ENCODE peak calls at places on chromosomes 3 and 15, in five cellular contexts. Q, I, G, J and L are unnamed samples.

GRCh38 chr15:79812536-79812935 is 84.3 kb downstream of the MTHFS start:
- DNase-seq in J (no peak), I (no peak), Q (no peak), G (no peak), L (no peak)

GRCh38 chr3:48186993-48187578 is 1.1 kb downstream of the CDC25A start:
- DNase-seq in Q (no peak), G (peak; percentile 37), J (no peak), I (peak; percentile 32), L (no peak)

GRCh38 chr3:54905230-54905888 is 22.5 kb downstream of the LRTM1 start:
- DNase-seq in Q (no peak), G (peak; percentile 70), I (no peak), J (no peak), L (no peak)

GRCh38 chr3:97736928-97737327 is 27.6 kb upstream of the ARL6 start:
- DNase-seq in J (no peak), G (no peak), Q (no peak), I (no peak), L (no peak)

GRCh38 chr15:68298882-68299381 is 21.4 kb downstream of the FEM1B start:
- DNase-seq in G (peak; percentile 55), Q (peak; percentile 33), J (no peak), I (no peak), L (no peak)

GRCh38 chr3:147356909-147357733 is 49.2 kb downstream of the ZIC4 start:
- DNase-seq in I (peak; percentile 31), J (peak; percentile 92), G (no peak), Q (no peak), L (no peak)

GRCh38 chr3:10561162-10561561 is 55.8 kb upstream of the ATP2B2 start:
- DNase-seq in I (no peak), Q (no peak), G (no peak), J (no peak), L (no peak)

GRCh38 chr3:71423151-71423906 is 160.2 kb downstream of the FOXP1 start:
- DNase-seq in Q (peak; percentile 49), G (no peak), J (no peak), I (no peak), L (no peak)

GRCh38 chr3:53168175-53168923 is 7.3 kb downstream of the PRKCD start:
- DNase-seq in G (no peak), I (no peak), J (no peak), Q (no peak), L (no peak)

GRCh38 chr3:119659584-119660291 is 651 bp downstream of the POPDC2 start:
- DNase-seq in Q (no peak), I (no peak), G (no peak), J (no peak), L (no peak)

GRCh38 chr15:73517566-73517965 is 74.6 kb downstream of the REC114 start:
- DNase-seq in Q (no peak), I (peak; percentile 89), G (no peak), J (no peak), L (no peak)

GRCh38 chr3:133256787-133257483 is 142.9 kb upstream of the BFSP2 start:
- DNase-seq in J (no peak), G (peak; percentile 9), I (no peak), Q (no peak), L (no peak)

GRCh38 chr3:134336587-134336986 is 37.7 kb downstream of the AMOTL2 start:
- DNase-seq in J (no peak), Q (no peak), G (peak; percentile 84), I (no peak), L (no peak)

GRCh38 chr15:85457392-85457968 is 77.1 kb downstream of the AKAP13 start:
- DNase-seq in I (no peak), J (no peak), G (no peak), Q (no peak), L (no peak)

GRCh38 chr15:67479781-67480180 is 41.1 kb upstream of the C15orf61 start:
- DNase-seq in G (peak; percentile 11), I (no peak), J (no peak), Q (no peak), L (no peak)

GRCh38 chr3:135267487-135267886 is 472.4 kb downstream of the EPHB1 start:
- DNase-seq in I (no peak), G (no peak), Q (no peak), J (no peak), L (no peak)

GRCh38 chr3:12990306-12990705 is 82.9 kb downstream of the IQSEC1 start:
- DNase-seq in I (no peak), J (no peak), G (no peak), Q (no peak), L (no peak)

GRCh38 chr3:77563012-77563411 is 523.1 kb downstream of the ROBO2 start:
- DNase-seq in J (no peak), Q (no peak), G (no peak), I (no peak), L (no peak)

GRCh38 chr3:12187448-12188327 is 29.0 kb upstream of the TIMP4 start:
- DNase-seq in J (no peak), G (peak; percentile 77), Q (no peak), I (no peak), L (no peak)

GRCh38 chr3:193998628-193999027 is 137.3 kb upstream of the HES1 start:
- DNase-seq in J (no peak), I (no peak), G (no peak), Q (no peak), L (no peak)

GRCh38 chr15:39312984-39313383 is 267.9 kb upstream of the THBS1 start:
- DNase-seq in J (peak; percentile 48), G (no peak), I (peak; percentile 51), Q (peak; percentile 78), L (no peak)

GRCh38 chr3:120713262-120713661 is 29.1 kb downstream of the RABL3 start:
- DNase-seq in Q (no peak), G (no peak), I (no peak), J (no peak), L (no peak)

GRCh38 chr3:155069729-155070128 is 10.4 kb upstream of the MME start:
- DNase-seq in G (peak; percentile 91), Q (no peak), J (no peak), I (no peak), L (no peak)

GRCh38 chr3:18740631-18741583 is 315.8 kb upstream of the SATB1 start:
- DNase-seq in J (no peak), Q (peak; percentile 20), G (no peak), I (no peak), L (no peak)

GRCh38 chr15:53437985-53438841 is 321.2 kb downstream of the WDR72 start:
- DNase-seq in G (no peak), Q (no peak), I (no peak), J (no peak), L (peak; percentile 52)

GRCh38 chr3:194244167-194244566 is 107.0 kb downstream of the CPN2 start:
- DNase-seq in Q (no peak), G (no peak), J (no peak), I (no peak), L (no peak)

GRCh38 chr3:34075975-34076374 is 277.5 kb downstream of the PDCD6IP start:
- DNase-seq in J (no peak), I (no peak), Q (no peak), G (no peak), L (no peak)

GRCh38 chr3:34073961-34074360 is 275.5 kb downstream of the PDCD6IP start:
- DNase-seq in G (no peak), J (no peak), I (no peak), Q (no peak), L (no peak)

GRCh38 chr3:34070831-34071230 is 272.4 kb downstream of the PDCD6IP start:
- DNase-seq in I (no peak), G (no peak), Q (no peak), J (no peak), L (no peak)

GRCh38 chr3:34072297-34072696 is 273.9 kb downstream of the PDCD6IP start:
- DNase-seq in Q (no peak), J (no peak), I (no peak), G (no peak), L (no peak)

DNA sequence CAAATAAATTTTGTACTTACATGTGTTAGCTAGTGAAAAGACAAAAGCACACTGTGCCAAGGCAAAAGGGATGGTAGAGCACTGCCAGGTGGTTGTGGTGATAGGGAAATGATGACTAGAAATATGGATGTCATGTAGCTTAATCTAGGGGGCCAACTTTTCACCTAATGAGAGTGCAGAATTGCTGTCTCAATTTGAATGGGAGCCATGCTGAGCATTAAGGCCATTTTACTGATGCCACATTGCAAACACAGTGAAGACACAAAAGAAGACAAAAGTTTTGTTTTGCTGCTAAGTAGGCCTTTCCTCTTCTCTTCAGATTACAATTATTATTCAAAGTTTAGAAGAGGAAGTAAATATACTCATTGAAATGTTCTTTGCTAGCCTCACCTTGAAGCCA is 274.7 kb downstream of the PDCD6IP start:
- DNase-seq in J (no peak), Q (no peak), G (no peak), I (no peak), L (no peak)
- TF ChIP-seq CTCF in J (no peak), Q (no peak), G (no peak), I (no peak), L (no peak)

DNA sequence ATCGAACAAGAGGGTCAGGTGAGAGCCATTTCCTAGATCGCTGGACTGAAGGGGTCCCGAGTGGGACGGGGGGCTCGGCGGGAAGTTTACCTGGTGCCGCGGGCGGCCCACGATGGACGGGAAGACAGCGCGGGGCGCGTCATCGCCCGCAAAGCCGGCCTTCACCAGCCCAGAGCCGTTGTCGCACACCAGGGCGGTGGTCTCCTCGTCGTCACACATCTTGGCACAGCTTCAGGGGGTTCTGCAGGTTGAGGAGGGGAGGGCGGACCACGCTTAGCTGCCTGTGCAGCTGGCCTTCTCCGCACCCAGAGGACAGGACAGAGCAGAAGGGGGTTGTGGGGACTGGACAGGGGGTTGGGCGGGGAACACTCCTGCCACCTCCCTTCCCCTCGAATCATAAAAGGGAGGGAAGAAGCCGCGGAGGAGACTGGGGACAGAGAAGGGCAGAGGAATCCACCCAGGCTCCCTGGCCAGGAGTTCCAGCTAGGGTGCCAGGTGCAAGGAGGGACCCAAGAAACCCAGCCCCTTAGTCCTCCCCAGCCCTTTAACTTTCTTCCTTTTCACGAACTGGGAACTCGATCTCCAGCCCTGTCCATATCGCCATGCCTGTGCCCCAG is 651 bp downstream of the ACTC1 start:
- DNase-seq in Q (no peak), G (no peak), J (peak; percentile 26), I (no peak), L (no peak)
- H3K4me3 ChIP-seq in Q (no peak overlapping the region), G (no peak overlapping the region), J (peak overlapping the region; percentile 73), I (peak overlapping the region; percentile 82), L (no peak overlapping the region)

GRCh38 chr15:92938387-92938786 is 38.3 kb downstream of the CHD2 start:
- DNase-seq in G (no peak), J (no peak), Q (no peak), I (no peak), L (no peak)
- TF ChIP-seq CTCF in G (peak; percentile 35), J (no peak), Q (peak; percentile 18), I (peak; percentile 33), L (peak; percentile 16)

GRCh38 chr3:132014105-132014504 is 20.7 kb downstream of the CPNE4 start:
- DNase-seq in J (no peak), I (no peak), G (no peak), Q (no peak), L (no peak)

GRCh38 chr3:132016061-132017041 is 18.5 kb downstream of the CPNE4 start:
- DNase-seq in I (no peak), Q (no peak), G (peak; percentile 23), J (no peak), L (no peak)

GRCh38 chr3:132017137-132017536 is 17.7 kb downstream of the CPNE4 start:
- DNase-seq in Q (no peak), I (no peak), J (no peak), G (no peak), L (no peak)

DNA sequence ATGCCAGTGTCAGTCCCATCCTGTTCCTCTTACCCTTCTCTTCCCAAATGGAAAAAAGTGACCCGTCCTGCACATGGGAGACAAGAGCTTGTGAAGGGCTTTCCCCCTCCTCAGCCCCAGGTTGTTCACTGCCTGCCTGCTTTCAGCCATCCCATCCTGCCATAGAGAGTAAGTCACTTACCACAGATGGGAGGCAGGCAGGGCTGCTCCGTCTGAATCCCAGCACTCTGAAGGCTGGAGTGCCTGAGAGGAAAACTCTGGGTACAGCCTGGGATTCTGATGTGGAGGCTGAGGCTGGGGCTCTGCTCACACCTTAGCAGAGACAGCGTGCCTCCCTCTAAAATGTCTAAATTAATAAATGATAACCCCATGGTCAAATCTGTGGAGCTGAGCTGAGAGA is 14.8 kb downstream of the CPNE4 start:
- DNase-seq in J (no peak), Q (no peak), G (no peak), I (no peak), L (no peak)
- H3K4me3 ChIP-seq in J (no peak overlapping the region), Q (no peak overlapping the region), G (no peak overlapping the region), I (no peak overlapping the region), L (no peak overlapping the region)